ENCODE peak calls at places on chromosomes 4 and X, in ten cellular contexts. M is tibial artery, V is uterus, T is lower lobe of right lung, W is heart left ventricle, L is astrocyte, P is left ventricle myocardium inferior, I is GM06990, U is MM.1S, F is bronchial epithelial cell. J is an unnamed sample. For H3K36me3, the result is how much of the 10 kb centered on the place peaks cover.

GRCh38 chr4:150268444-150268843 is 190.2 kb downstream of the DCLK2 start:
- DNase-seq in L (no peak), M (no peak), V (no peak), P (no peak), I (no peak), W (no peak), F (peak), U (no peak), T (no peak), J (no peak)

GRCh38 chrX:68746988-68747387 is 81.8 kb upstream of the EFNB1 start:
- DNase-seq in W (no peak), P (no peak), U (no peak), F (no peak), M (no peak), T (no peak), L (no peak), V (no peak), I (no peak), J (no peak)

GRCh38 chrX:47530054-47530453 is 31.0 kb upstream of the ARAF start:
- DNase-seq in U (no peak), I (peak), V (no peak), M (no peak), F (no peak), P (no peak), W (no peak), L (no peak), T (no peak), J (no peak)

GRCh38 chr4:80361329-80361900 is 25.9 kb downstream of the CFAP299 start:
- DNase-seq in P (no peak), F (peak), U (peak), M (no peak), V (no peak), L (no peak), I (no peak), W (no peak), T (no peak), J (no peak)

GRCh38 chr4:24322986-24323385 is 261.4 kb downstream of the DHX15 start:
- DNase-seq in L (peak), W (no peak), M (no peak), I (no peak), F (no peak), V (no peak), U (no peak), T (no peak), P (no peak), J (no peak)

GRCh38 chrX:114800719-114801118 is 216.7 kb downstream of the IL13RA2 start:
- DNase-seq in V (no peak), P (no peak), I (no peak), M (peak), T (no peak), F (peak), W (no peak), U (no peak), L (peak), J (peak)

GRCh38 chr4:6425911-6426310 is 46.5 kb downstream of the PPP2R2C start:
- DNase-seq in U (no peak), F (no peak), V (no peak), L (no peak), I (no peak), M (no peak), T (no peak), P (no peak), W (no peak), J (no peak)

GRCh38 chr4:2045518-2045951 is 13.6 kb upstream of the NAT8L start:
- DNase-seq in V (no peak), U (peak), T (no peak), L (no peak), F (no peak), W (no peak), M (no peak), P (no peak), I (no peak), J (no peak)

GRCh38 chrX:10457092-10457491 is 163.3 kb downstream of the MID1 start:
- DNase-seq in V (no peak), I (no peak), P (no peak), L (peak), M (no peak), T (no peak), U (no peak), W (no peak), F (peak), J (no peak)

GRCh38 chr4:3315566-3315965 is 22.7 kb downstream of the RGS12 start:
- DNase-seq in M (no peak), L (no peak), P (no peak), F (no peak), U (no peak), V (no peak), T (no peak), W (no peak), I (no peak), J (no peak)

GRCh38 chr4:180832086-180832485 is 1411.1 kb upstream of the TENM3 start:
- DNase-seq in I (no peak), T (no peak), L (no peak), U (no peak), P (no peak), M (no peak), V (no peak), W (no peak), F (peak), J (no peak)

GRCh38 chr4:24067781-24068193 is 177.9 kb upstream of the PPARGC1A start:
- DNase-seq in M (no peak), V (no peak), F (peak), P (peak), T (no peak), L (peak), U (no peak), W (peak), I (no peak), J (peak)

GRCh38 chrX:130555757-130556156 is 154.0 kb downstream of the RBMX2 start:
- DNase-seq in F (no peak), I (no peak), P (no peak), U (no peak), T (no peak), W (no peak), L (no peak), M (no peak), V (no peak), J (no peak)

GRCh38 chr4:171966356-171966755 is 153.2 kb downstream of the GALNTL6 start:
- DNase-seq in P (no peak), F (no peak), M (no peak), I (no peak), U (no peak), T (no peak), V (no peak), L (no peak), W (no peak), J (no peak)

GRCh38 chr4:118989098-118990080 is 100.7 kb downstream of the SYNPO2 start:
- DNase-seq in M (no peak), W (no peak), P (no peak), V (peak), U (no peak), I (no peak), L (peak), T (no peak), F (peak), J (peak)

GRCh38 chrX:55489315-55490009 is at the start of gene USP51:
- DNase-seq in I (peak), V (peak), M (peak), P (peak), U (no peak), T (peak), W (peak), L (no peak), F (peak), J (no peak)

GRCh38 chr4:174582463-174582862 is 60.2 kb upstream of the HPGD start:
- DNase-seq in I (no peak), T (no peak), V (no peak), U (no peak), W (no peak), F (no peak), L (no peak), P (no peak), M (no peak), J (no peak)

GRCh38 chr4:74473155-74473811 is 28.3 kb downstream of the AREG start:
- DNase-seq in M (peak), I (no peak), T (no peak), V (no peak), U (no peak), W (no peak), L (peak), P (no peak), F (peak), J (peak)

GRCh38 chr4:150119492-150119891 is 41.2 kb downstream of the DCLK2 start:
- DNase-seq in P (no peak), V (no peak), I (no peak), W (no peak), T (no peak), F (peak), L (peak), M (no peak), U (no peak), J (no peak)

GRCh38 chr4:7156273-7157139 is 35.8 kb upstream of the SORCS2 start:
- DNase-seq in T (peak), P (peak), I (no peak), W (peak), L (no peak), M (peak), U (no peak), F (no peak), V (peak), J (no peak)

GRCh38 chr4:12041828-12042227 is 613.1 kb upstream of the HS3ST1 start:
- DNase-seq in M (no peak), T (no peak), W (no peak), V (no peak), L (no peak), U (peak), F (no peak), I (no peak), P (no peak), J (no peak)

GRCh38 chrX:83771664-83772063 is 89.3 kb upstream of the CYLC1 start:
- DNase-seq in P (no peak), M (no peak), W (no peak), V (no peak), F (no peak), I (no peak), T (no peak), U (no peak), L (no peak), J (no peak)

DNA sequence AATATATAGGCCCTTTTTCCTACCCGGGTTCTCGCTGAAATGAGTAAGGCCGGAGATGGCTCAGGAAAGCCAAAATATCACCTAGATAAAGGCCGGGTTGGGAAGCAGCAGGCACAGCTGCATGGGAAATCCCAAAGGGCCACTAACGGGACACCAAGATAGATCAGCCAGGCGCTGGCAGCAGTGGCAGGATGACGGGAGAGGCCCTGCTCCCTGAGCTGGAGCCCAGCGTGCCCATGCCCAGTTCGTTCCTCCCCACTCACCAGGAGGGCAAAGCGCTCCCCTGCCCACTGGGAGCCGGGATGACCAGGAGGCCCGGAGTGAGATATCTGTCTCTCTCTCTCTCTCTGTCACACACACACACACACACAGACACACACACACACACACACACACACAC is 109.8 kb downstream of the DCTD start:
- DNase-seq in V (no peak), T (no peak), F (no peak), W (no peak), P (no peak), U (no peak), M (no peak), L (no peak), I (no peak), J (no peak)
- H3K4me3 ChIP-seq in V (peak), T (peak), F (no peak), W (no peak), P (peak), U (peak), M (peak), L (no peak), I (no peak), J (no peak)

DNA sequence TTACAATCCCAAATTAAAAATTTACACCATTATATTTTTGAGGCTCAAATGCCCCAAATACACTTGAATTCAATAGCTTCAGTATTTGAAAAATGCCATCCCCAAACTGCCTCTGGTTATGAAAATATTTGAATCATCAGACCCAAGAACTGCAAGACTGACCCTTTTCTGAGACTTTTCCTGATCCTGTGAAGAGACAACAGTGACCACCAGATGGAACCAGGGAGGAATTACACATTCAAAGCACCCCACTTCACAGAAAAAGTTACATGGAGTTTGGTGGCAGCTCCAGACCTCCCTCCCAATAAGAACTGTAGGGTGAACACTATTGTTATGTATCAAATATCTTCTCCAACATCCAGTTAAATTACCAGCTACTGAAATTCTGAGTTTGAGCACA is 44.0 kb upstream of the SCD5 start:
- DNase-seq in I (no peak), U (no peak), W (no peak), M (no peak), L (no peak), F (no peak), P (no peak), T (no peak), V (no peak), J (no peak)
- H3K36me3 ChIP-seq in I (under half), U (under half), W (under half), M (half or more), L (half or more), F (under half), P (half or more), T (half or more), V (under half), J (under half)

DNA sequence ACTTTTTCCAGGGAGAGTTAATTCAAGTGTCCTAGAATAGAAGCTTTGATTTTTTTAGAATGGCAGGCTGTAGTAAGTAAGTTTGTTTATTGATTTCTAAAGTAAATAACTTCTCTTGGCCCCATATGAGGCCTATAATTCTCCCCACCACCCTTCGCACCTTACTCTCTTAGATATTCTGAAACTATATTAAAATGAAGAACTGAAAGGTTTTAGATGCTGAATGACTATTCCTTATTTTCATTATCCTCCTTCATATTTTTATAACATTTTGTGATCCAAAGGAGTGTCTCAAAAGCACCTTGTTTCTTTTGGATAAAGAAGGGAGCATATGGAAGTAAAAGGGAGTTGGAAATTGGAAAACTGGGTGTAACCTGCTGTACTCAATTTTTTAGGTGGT is 70.3 kb downstream of the IRS4 start:
- DNase-seq in F (no peak), W (no peak), M (no peak), L (no peak), I (no peak), V (no peak), P (no peak), T (no peak), U (no peak), J (no peak)
- TF ChIP-seq CTCF in F (no peak), W (no peak), M (no peak), L (no peak), I (no peak), V (no peak), P (no peak), T (no peak), U (no peak), J (no peak)

GRCh38 chr4:159106636-159107035 is 3.8 kb downstream of the RAPGEF2 start:
- DNase-seq in L (peak), T (no peak), U (no peak), W (no peak), I (no peak), F (no peak), V (no peak), P (no peak), M (no peak), J (no peak)
- H3K4me3 ChIP-seq in L (peak), T (peak), U (no peak), W (no peak), I (peak), F (no peak), V (no peak), P (peak), M (peak), J (no peak)

GRCh38 chr4:84680956-84681355 is 98.0 kb downstream of the CDS1 start:
- DNase-seq in W (no peak), P (no peak), I (no peak), L (no peak), U (no peak), T (no peak), F (no peak), M (no peak), V (no peak), J (no peak)
- H3K36me3 ChIP-seq in W (under half), P (half or more), I (under half), L (under half), U (under half), T (half or more), F (under half), M (half or more), V (under half), J (under half)

GRCh38 chrX:111100191-111100590 is 4.2 kb downstream of the PAK3 start:
- DNase-seq in W (no peak), U (peak), V (no peak), M (no peak), P (no peak), L (no peak), T (no peak), I (no peak), F (peak), J (no peak)
- TF ChIP-seq CTCF in W (peak), U (peak), V (peak), M (peak), P (peak), L (peak), T (peak), I (peak), F (peak), J (peak)

GRCh38 chr4:114597410-114598115 is 1.0 kb upstream of the UGT8 start:
- DNase-seq in L (no peak), W (no peak), V (no peak), I (no peak), U (no peak), T (no peak), M (no peak), P (no peak), F (no peak), J (no peak)
- H3K4me3 ChIP-seq in L (no peak), W (peak), V (peak), I (no peak), U (peak), T (peak), M (peak), P (peak), F (no peak), J (no peak)

GRCh38 chr4:153468587-153468986 is 2.4 kb downstream of the TMEM131L start:
- DNase-seq in I (peak), W (no peak), V (no peak), F (no peak), M (no peak), T (no peak), L (no peak), P (no peak), U (no peak), J (no peak)
- H3K36me3 ChIP-seq in I (under half), W (under half), V (under half), F (under half), M (under half), T (under half), L (under half), P (under half), U (under half), J (under half)

GRCh38 chr4:47463235-47463956 is at the start of gene COMMD8:
- DNase-seq in T (peak), V (peak), P (peak), M (peak), U (peak), F (peak), I (peak), L (peak), W (peak), J (peak)
- TF ChIP-seq CTCF in T (peak), V (peak), P (peak), M (peak), U (peak), F (peak), I (no peak), L (no peak), W (peak), J (peak)

GRCh38 chr4:30370105-30370504 is 350.1 kb upstream of the PCDH7 start:
- DNase-seq in V (no peak), T (no peak), I (no peak), F (no peak), U (no peak), M (no peak), P (no peak), L (no peak), W (no peak), J (no peak)
- H3K4me3 ChIP-seq in V (no peak), T (no peak), I (no peak), F (no peak), U (no peak), M (no peak), P (no peak), L (no peak), W (no peak), J (no peak)

J was measured in BJ.